ENCODE peak calls at places on chromosomes 2 and 18, in six cellular contexts. One of them, this sample, is unnamed.

GRCh38 chr18:52588916-52589315 is 248.9 kb downstream of the DCC start:
- DNase-seq in HCT116: no peak
- DNase-seq in endothelial cell of umbilical vein: no peak
- DNase-seq in MM.1S: no peak
- DNase-seq in neural progenitor cell: no peak
- DNase-seq in astrocyte: peak; percentile 37
- DNase-seq in this sample: no peak

GRCh38 chr2:235716875-235717496 is 223.1 kb downstream of the AGAP1 start:
- DNase-seq in HCT116: no peak
- DNase-seq in endothelial cell of umbilical vein: peak; percentile 11
- DNase-seq in MM.1S: no peak
- DNase-seq in neural progenitor cell: no peak
- DNase-seq in astrocyte: peak; percentile 11
- DNase-seq in this sample: no peak

GRCh38 chr2:27431395-27431794 is 3.0 kb downstream of the NRBP1 start:
- DNase-seq in HCT116: no peak
- DNase-seq in endothelial cell of umbilical vein: peak; percentile 64
- DNase-seq in MM.1S: no peak
- DNase-seq in neural progenitor cell: no peak
- DNase-seq in astrocyte: peak; percentile 54
- DNase-seq in this sample: no peak

GRCh38 chr2:102619414-102620319 is at the start of gene SLC9A2:
- DNase-seq in HCT116: no peak
- DNase-seq in endothelial cell of umbilical vein: peak; percentile 6
- DNase-seq in MM.1S: peak; percentile 26
- DNase-seq in neural progenitor cell: peak; percentile 89
- DNase-seq in astrocyte: peak; percentile 1
- DNase-seq in this sample: no peak

GRCh38 chr2:102245266-102246151 is 58.7 kb downstream of the IL1RL2 start:
- DNase-seq in HCT116: no peak
- DNase-seq in endothelial cell of umbilical vein: peak; percentile 20
- DNase-seq in MM.1S: no peak
- DNase-seq in neural progenitor cell: no peak
- DNase-seq in astrocyte: no peak
- DNase-seq in this sample: no peak

GRCh38 chr18:25351280-25351772 is 640 bp downstream of the ZNF521 start:
- DNase-seq in HCT116: no peak
- DNase-seq in endothelial cell of umbilical vein: no peak
- DNase-seq in MM.1S: peak; percentile 17
- DNase-seq in neural progenitor cell: peak; percentile 55
- DNase-seq in astrocyte: no peak
- DNase-seq in this sample: no peak

GRCh38 chr2:25311866-25312575 is 29.7 kb downstream of the DNMT3A start:
- DNase-seq in HCT116: no peak
- DNase-seq in endothelial cell of umbilical vein: no peak
- DNase-seq in MM.1S: no peak
- DNase-seq in neural progenitor cell: no peak
- DNase-seq in astrocyte: no peak
- DNase-seq in this sample: no peak

GRCh38 chr2:53033416-53033815 is 734.2 kb upstream of the CHAC2 start:
- DNase-seq in HCT116: no peak
- DNase-seq in endothelial cell of umbilical vein: no peak
- DNase-seq in MM.1S: no peak
- DNase-seq in neural progenitor cell: no peak
- DNase-seq in astrocyte: peak; percentile 65
- DNase-seq in this sample: no peak

GRCh38 chr2:43220982-43221659 is 5.3 kb downstream of the ZFP36L2 start:
- DNase-seq in HCT116: no peak
- DNase-seq in endothelial cell of umbilical vein: peak; percentile 80
- DNase-seq in MM.1S: peak; percentile 25
- DNase-seq in neural progenitor cell: peak; percentile 83
- DNase-seq in astrocyte: peak; percentile 94
- DNase-seq in this sample: no peak

GRCh38 chr2:67448648-67449047 is 51.5 kb downstream of the ETAA1 start:
- DNase-seq in HCT116: no peak
- DNase-seq in endothelial cell of umbilical vein: no peak
- DNase-seq in MM.1S: no peak
- DNase-seq in neural progenitor cell: no peak
- DNase-seq in astrocyte: no peak
- DNase-seq in this sample: no peak

GRCh38 chr2:48978131-48978530 is 176.2 kb downstream of the FSHR start:
- DNase-seq in HCT116: no peak
- DNase-seq in endothelial cell of umbilical vein: no peak
- DNase-seq in MM.1S: no peak
- DNase-seq in neural progenitor cell: no peak
- DNase-seq in astrocyte: no peak
- DNase-seq in this sample: no peak

GRCh38 chr2:191178806-191179514 is 28.2 kb upstream of the STAT4 start:
- DNase-seq in HCT116: no peak
- DNase-seq in endothelial cell of umbilical vein: no peak
- DNase-seq in MM.1S: no peak
- DNase-seq in neural progenitor cell: no peak
- DNase-seq in astrocyte: no peak
- DNase-seq in this sample: no peak

GRCh38 chr18:31050635-31051034 is 8.1 kb upstream of the DSC3 start:
- DNase-seq in HCT116: no peak
- DNase-seq in endothelial cell of umbilical vein: no peak
- DNase-seq in MM.1S: no peak
- DNase-seq in neural progenitor cell: no peak
- DNase-seq in astrocyte: no peak
- DNase-seq in this sample: no peak

GRCh38 chr2:120824246-120824645 is 88.6 kb downstream of the GLI2 start:
- DNase-seq in HCT116: no peak
- DNase-seq in endothelial cell of umbilical vein: no peak
- DNase-seq in MM.1S: no peak
- DNase-seq in neural progenitor cell: no peak
- DNase-seq in astrocyte: no peak
- DNase-seq in this sample: no peak

GRCh38 chr2:208329485-208329884 is 63.4 kb downstream of the PIKFYVE start:
- DNase-seq in HCT116: no peak
- DNase-seq in endothelial cell of umbilical vein: no peak
- DNase-seq in MM.1S: no peak
- DNase-seq in neural progenitor cell: no peak
- DNase-seq in astrocyte: no peak
- DNase-seq in this sample: no peak

GRCh38 chr2:235139956-235140800 is 188.4 kb downstream of the SH3BP4 start:
- DNase-seq in HCT116: no peak
- DNase-seq in endothelial cell of umbilical vein: no peak
- DNase-seq in MM.1S: no peak
- DNase-seq in neural progenitor cell: no peak
- DNase-seq in astrocyte: no peak
- DNase-seq in this sample: no peak

GRCh38 chr2:242010567-242011513 is 141.3 kb downstream of the RTP5 start:
- DNase-seq in HCT116: no peak
- DNase-seq in endothelial cell of umbilical vein: no peak
- DNase-seq in MM.1S: no peak
- DNase-seq in neural progenitor cell: no peak
- DNase-seq in astrocyte: no peak
- DNase-seq in this sample: no peak

GRCh38 chr2:240564191-240564570 is 4.0 kb downstream of the DUSP28 start:
- DNase-seq in HCT116: no peak
- DNase-seq in endothelial cell of umbilical vein: no peak
- DNase-seq in MM.1S: no peak
- DNase-seq in neural progenitor cell: no peak
- DNase-seq in astrocyte: no peak
- DNase-seq in this sample: no peak

GRCh38 chr18:28767201-28767600 is 590.3 kb upstream of the CDH2 start:
- DNase-seq in HCT116: no peak
- DNase-seq in endothelial cell of umbilical vein: no peak
- DNase-seq in MM.1S: no peak
- DNase-seq in neural progenitor cell: no peak
- DNase-seq in astrocyte: no peak
- DNase-seq in this sample: no peak

GRCh38 chr2:200302940-200303727 is 3.4 kb upstream of the SPATS2L start:
- DNase-seq in HCT116: peak; percentile 92
- DNase-seq in endothelial cell of umbilical vein: no peak
- DNase-seq in MM.1S: no peak
- DNase-seq in neural progenitor cell: no peak
- DNase-seq in astrocyte: peak; percentile 80
- DNase-seq in this sample: no peak

GRCh38 chr2:216081012-216081411 is 597 bp downstream of the PECR start:
- DNase-seq in HCT116: no peak
- DNase-seq in endothelial cell of umbilical vein: no peak
- DNase-seq in MM.1S: no peak
- DNase-seq in neural progenitor cell: no peak
- DNase-seq in astrocyte: no peak
- DNase-seq in this sample: no peak

GRCh38 chr2:227853204-227853629 is 18.2 kb upstream of the DAW1 start:
- DNase-seq in HCT116: no peak
- DNase-seq in endothelial cell of umbilical vein: no peak
- DNase-seq in MM.1S: no peak
- DNase-seq in neural progenitor cell: no peak
- DNase-seq in astrocyte: peak; percentile 99
- DNase-seq in this sample: no peak

GRCh38 chr2:228245601-228246000 is 64.1 kb upstream of the SPHKAP start:
- DNase-seq in HCT116: no peak
- DNase-seq in endothelial cell of umbilical vein: no peak
- DNase-seq in MM.1S: no peak
- DNase-seq in neural progenitor cell: no peak
- DNase-seq in astrocyte: no peak
- DNase-seq in this sample: no peak

GRCh38 chr2:219060821-219061791 is at the start of gene IHH:
- DNase-seq in HCT116: no peak
- DNase-seq in endothelial cell of umbilical vein: no peak
- DNase-seq in MM.1S: no peak
- DNase-seq in neural progenitor cell: peak; percentile 58
- DNase-seq in astrocyte: no peak
- DNase-seq in this sample: no peak
- TF ChIP-seq EZH2 in HCT116: no peak
- TF ChIP-seq EZH2 in endothelial cell of umbilical vein: peak; percentile 97
- TF ChIP-seq EZH2 in MM.1S: no peak
- TF ChIP-seq EZH2 in neural progenitor cell: peak; percentile 83
- TF ChIP-seq EZH2 in astrocyte: peak; percentile 95
- TF ChIP-seq EZH2 in this sample: peak; percentile 91

DNA sequence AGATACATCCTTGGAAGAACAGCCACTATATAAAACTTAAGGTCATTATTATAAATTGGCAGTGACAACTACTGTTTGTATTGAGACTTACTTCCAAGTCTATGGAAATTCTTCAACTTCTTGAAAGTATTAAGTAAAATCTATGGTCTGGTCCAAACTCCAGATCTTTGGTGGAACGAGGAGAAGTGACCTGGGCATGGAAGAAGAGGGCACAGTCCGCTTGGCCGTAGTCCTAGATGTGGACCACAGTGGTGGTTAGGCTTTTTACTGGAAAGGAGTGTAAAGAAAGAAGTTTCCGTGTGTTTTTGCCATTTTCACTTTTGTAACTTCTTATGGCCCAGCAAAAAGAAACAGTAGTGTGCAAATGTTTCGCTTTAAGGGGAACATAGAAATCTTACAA is 9.8 kb downstream of the RAB12 start:
- DNase-seq in HCT116: no peak
- DNase-seq in endothelial cell of umbilical vein: no peak
- DNase-seq in MM.1S: no peak
- DNase-seq in neural progenitor cell: no peak
- DNase-seq in astrocyte: no peak
- DNase-seq in this sample: no peak
- H3K9ac ChIP-seq in HCT116: no peak overlapping the region
- H3K9ac ChIP-seq in endothelial cell of umbilical vein: no peak overlapping the region
- H3K9ac ChIP-seq in MM.1S: no peak overlapping the region
- H3K9ac ChIP-seq in neural progenitor cell: no peak overlapping the region
- H3K9ac ChIP-seq in astrocyte: no peak overlapping the region
- H3K9ac ChIP-seq in this sample: no peak overlapping the region

DNA sequence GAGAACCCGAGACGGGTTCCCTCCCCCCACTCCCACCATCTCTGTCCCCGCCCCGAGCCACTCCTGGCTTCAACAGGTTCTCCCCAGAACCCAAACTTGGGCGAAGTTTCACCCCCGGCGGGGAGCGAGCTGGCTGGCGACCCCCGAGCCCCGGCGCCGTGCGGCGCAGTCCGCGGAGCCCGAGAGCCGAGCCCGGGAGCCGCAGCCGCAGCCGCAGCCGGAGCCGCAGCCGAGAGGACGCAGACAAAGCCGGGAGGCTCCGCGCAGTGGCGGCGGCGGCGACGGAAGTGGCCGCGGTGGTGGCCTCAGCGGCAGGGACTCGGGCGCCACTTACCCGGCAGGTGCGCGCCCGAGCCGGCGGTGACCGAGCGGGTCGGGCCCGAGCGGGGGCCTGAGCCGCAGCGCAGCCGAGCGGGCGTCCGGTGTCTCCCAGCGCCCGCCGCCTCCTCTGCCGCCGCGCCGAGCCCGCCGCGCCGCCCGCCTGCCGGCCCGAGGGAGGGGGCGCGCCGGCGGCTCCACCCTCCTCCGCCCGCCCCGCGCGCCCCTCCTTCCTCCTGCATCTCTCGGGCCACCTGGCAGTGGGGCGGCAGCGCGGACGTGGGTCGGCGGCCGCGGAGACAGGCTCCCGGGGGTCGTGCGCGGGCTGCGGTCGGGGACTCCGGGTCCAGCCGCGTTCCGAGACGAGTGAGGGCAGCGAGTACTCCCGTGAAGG is at the start of gene ECEL1:
- DNase-seq in HCT116: no peak
- DNase-seq in endothelial cell of umbilical vein: no peak
- DNase-seq in MM.1S: no peak
- DNase-seq in neural progenitor cell: peak; percentile 78
- DNase-seq in astrocyte: no peak
- DNase-seq in this sample: no peak
- TF ChIP-seq EZH2 in HCT116: no peak
- TF ChIP-seq EZH2 in endothelial cell of umbilical vein: peak; percentile 81
- TF ChIP-seq EZH2 in MM.1S: no peak
- TF ChIP-seq EZH2 in neural progenitor cell: peak; percentile 66
- TF ChIP-seq EZH2 in astrocyte: peak; percentile 22
- TF ChIP-seq EZH2 in this sample: peak; percentile 51

DNA sequence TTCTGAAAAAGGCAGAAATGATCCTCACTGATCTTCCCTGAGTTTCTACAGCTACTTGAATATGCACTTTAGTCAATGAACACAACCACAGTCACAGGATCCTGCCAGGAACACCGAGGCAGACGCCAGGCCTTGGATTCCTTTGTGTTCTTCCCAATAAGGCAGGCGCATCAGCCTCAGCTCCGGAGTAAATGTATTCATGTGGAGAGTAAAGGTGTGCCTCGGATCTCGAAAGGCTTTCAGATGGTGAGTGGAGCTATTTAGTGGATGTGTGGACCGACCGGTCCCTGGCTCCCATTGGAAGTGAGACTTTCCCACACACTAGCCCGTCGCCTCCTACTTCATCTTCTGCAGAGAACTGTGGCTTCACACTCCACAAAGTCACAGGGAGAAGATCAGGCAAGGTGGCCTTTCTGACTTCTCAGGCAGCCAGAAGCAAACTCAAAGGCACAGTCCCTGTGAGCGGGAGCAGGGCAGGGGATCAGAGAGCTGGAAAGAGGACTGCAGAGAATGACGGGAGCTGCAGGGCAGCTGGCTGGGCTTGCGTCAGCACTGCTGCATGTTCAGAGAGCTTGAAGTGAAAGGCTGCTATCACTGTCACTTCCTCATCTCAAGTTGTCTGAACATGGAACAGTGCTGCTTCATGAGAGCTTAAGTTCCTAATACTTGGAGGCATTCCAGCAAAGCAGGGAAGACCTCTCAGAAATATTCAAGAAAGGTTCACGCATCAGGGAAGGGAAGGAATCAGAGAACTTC is 20.6 kb downstream of the TGFBRAP1 start:
- DNase-seq in HCT116: no peak
- DNase-seq in endothelial cell of umbilical vein: no peak
- DNase-seq in MM.1S: no peak
- DNase-seq in neural progenitor cell: no peak
- DNase-seq in astrocyte: no peak
- DNase-seq in this sample: no peak
- H3K9ac ChIP-seq in HCT116: no peak overlapping the region
- H3K9ac ChIP-seq in endothelial cell of umbilical vein: no peak overlapping the region
- H3K9ac ChIP-seq in MM.1S: no peak overlapping the region
- H3K9ac ChIP-seq in neural progenitor cell: no peak overlapping the region
- H3K9ac ChIP-seq in astrocyte: no peak overlapping the region
- H3K9ac ChIP-seq in this sample: no peak overlapping the region

GRCh38 chr2:153872311-153873061 is 764 bp downstream of the GALNT13 start:
- DNase-seq in HCT116: no peak
- DNase-seq in endothelial cell of umbilical vein: no peak
- DNase-seq in MM.1S: peak; percentile 22
- DNase-seq in neural progenitor cell: peak; percentile 45
- DNase-seq in astrocyte: no peak
- DNase-seq in this sample: no peak
- TF ChIP-seq EZH2 in HCT116: no peak
- TF ChIP-seq EZH2 in endothelial cell of umbilical vein: no peak
- TF ChIP-seq EZH2 in MM.1S: no peak
- TF ChIP-seq EZH2 in neural progenitor cell: no peak
- TF ChIP-seq EZH2 in astrocyte: peak; percentile 28
- TF ChIP-seq EZH2 in this sample: no peak

This sample was measured in SK-N-MC.